ENCODE peak calls at places on chromosomes 1 and 21, in ten cellular contexts. Z is kidney tubule cell; N is MCF 10A; G is stimulated activated CD4-positive, alpha-beta T cell treated with anti-CD3 and anti-CD28 coated beads, Interleukin-4, amount 100 ng/mL, for 1 hour; P is astrocyte of the spinal cord; X is C1 segment of cervical spinal cord; R is G401; J is Right ventricle myocardium inferior; U is NK-92 treated with Interleukin-12 subunit alpha and Interleukin-12 subunit beta, amount 100 ng/mL, for 24 hours; V is cardiac fibroblast. Y is an unnamed sample.
A peak's percentile ranks its signal among the peaks of the same experiment; 100 is the strongest.

GRCh38 chr1:198797656-198798055 is 158.8 kb downstream of the PTPRC start:
- DNase-seq in G (no peak), V (no peak), Z (no peak), R (no peak), P (no peak), U (no peak), N (no peak), X (no peak), J (no peak), Y (no peak)

GRCh38 chr1:151472852-151473731 is 13.8 kb upstream of the POGZ start:
- DNase-seq in G (peak; percentile 23), N (no peak), J (peak; percentile 74), X (peak; percentile 82), U (no peak), V (peak; percentile 78), P (peak; percentile 63), Z (peak; percentile 41), R (no peak), Y (peak; percentile 22)

GRCh38 chr1:229875086-229875485 is 192.0 kb upstream of the GALNT2 start:
- DNase-seq in R (no peak), U (no peak), P (no peak), G (no peak), X (no peak), N (no peak), J (no peak), V (no peak), Z (no peak), Y (no peak)

GRCh38 chr21:15121655-15122120 is 56.9 kb upstream of the NRIP1 start:
- DNase-seq in N (no peak), P (peak; percentile 71), Z (peak; percentile 31), J (no peak), V (peak; percentile 60), G (no peak), R (no peak), X (peak; percentile 28), U (no peak), Y (no peak)

GRCh38 chr1:182235952-182236650 is 155.5 kb downstream of the GLUL start:
- DNase-seq in V (no peak), P (peak; percentile 24), N (no peak), R (peak; percentile 2), J (no peak), U (no peak), X (peak; percentile 48), Z (peak; percentile 45), G (no peak), Y (no peak)

GRCh38 chr1:162822391-162823200 is 32.1 kb downstream of the HSD17B7 start:
- DNase-seq in Z (peak; percentile 30), R (peak; percentile 6), U (no peak), G (no peak), N (peak; percentile 27), V (peak; percentile 6), P (no peak), J (peak; percentile 50), X (no peak), Y (no peak)

GRCh38 chr1:115712911-115713609 is 55.5 kb downstream of the CASQ2 start:
- DNase-seq in R (no peak), P (no peak), J (no peak), V (no peak), U (no peak), Z (no peak), X (no peak), N (no peak), G (no peak), Y (no peak)

GRCh38 chr1:29179641-29180184 is 2.0 kb downstream of the SRSF4 start:
- DNase-seq in X (no peak), J (no peak), P (no peak), Z (no peak), V (peak; percentile 66), R (no peak), U (no peak), G (no peak), N (no peak), Y (no peak)

GRCh38 chr1:101506541-101507164 is 269.8 kb downstream of the S1PR1 start:
- DNase-seq in N (peak; percentile 76), J (no peak), V (peak; percentile 51), P (peak; percentile 33), X (no peak), G (peak; percentile 2), U (peak; percentile 2), R (peak; percentile 63), Z (peak; percentile 40), Y (peak; percentile 61)

GRCh38 chr1:163119707-163120106 is 50.5 kb downstream of the RGS4 start:
- DNase-seq in G (no peak), J (no peak), V (no peak), U (no peak), N (no peak), P (no peak), R (no peak), Z (no peak), X (no peak), Y (no peak)

GRCh38 chr21:15722591-15723324 is 7.0 kb upstream of the USP25 start:
- DNase-seq in X (no peak), J (no peak), V (no peak), Z (no peak), R (no peak), U (no peak), P (no peak), G (no peak), N (no peak), Y (no peak)

GRCh38 chr1:53326598-53327182 is 1.2 kb downstream of the LRP8 start:
- DNase-seq in R (no peak), Z (no peak), J (peak; percentile 68), V (no peak), X (no peak), U (peak; percentile 86), G (no peak), N (peak; percentile 46), P (no peak), Y (no peak)

GRCh38 chr1:201999625-202000238 is 10.7 kb upstream of the ELF3 start:
- DNase-seq in J (no peak), V (peak; percentile 60), X (no peak), R (peak; percentile 66), G (peak; percentile 6), Z (peak; percentile 78), P (peak; percentile 40), N (peak; percentile 81), U (no peak), Y (peak; percentile 64)

GRCh38 chr1:101237229-101237837 is 514 bp downstream of the S1PR1 start:
- DNase-seq in Z (peak; percentile 20), P (peak; percentile 64), J (no peak), X (no peak), U (no peak), R (no peak), G (no peak), N (peak; percentile 74), V (peak; percentile 80), Y (peak; percentile 10)

GRCh38 chr1:95086949-95087533 is 14.3 kb upstream of the ALG14 start:
- DNase-seq in X (no peak), P (peak; percentile 90), G (no peak), Z (peak; percentile 83), N (peak; percentile 67), V (peak; percentile 96), U (no peak), J (no peak), R (no peak), Y (no peak)

GRCh38 chr21:34154878-34155277 is 81.5 kb downstream of the MRPS6 start:
- DNase-seq in U (no peak), J (no peak), P (no peak), G (no peak), V (no peak), X (no peak), Z (no peak), R (no peak), N (no peak), Y (no peak)

GRCh38 chr1:241551759-241552638 is 19.8 kb downstream of the KMO start:
- DNase-seq in R (no peak), Z (no peak), U (no peak), J (peak; percentile 87), X (peak; percentile 4), P (no peak), V (peak; percentile 6), N (no peak), G (peak; percentile 55), Y (no peak)

GRCh38 chr1:211738709-211739301 is 63.4 kb upstream of the NEK2 start:
- DNase-seq in P (no peak), V (no peak), X (peak; percentile 38), G (peak; percentile 17), R (no peak), J (no peak), N (no peak), Z (peak; percentile 62), U (no peak), Y (no peak)

GRCh38 chr21:44930543-44930981 is 9.3 kb upstream of the SLX9 start:
- DNase-seq in X (no peak), N (no peak), R (no peak), P (no peak), U (no peak), J (peak; percentile 73), V (no peak), Z (no peak), G (peak; percentile 68), Y (no peak)

GRCh38 chr1:158002630-158003408 is 9.4 kb downstream of the KIRREL1 start:
- DNase-seq in X (no peak), V (peak; percentile 52), N (no peak), P (peak; percentile 51), U (no peak), G (no peak), Z (peak; percentile 90), R (no peak), J (no peak), Y (no peak)

GRCh38 chr21:45019887-45020537 is 54.4 kb upstream of the ADARB1 start:
- DNase-seq in R (no peak), U (no peak), J (peak; percentile 50), X (no peak), Z (no peak), V (no peak), G (no peak), P (no peak), N (no peak), Y (no peak)

GRCh38 chr1:17220287-17220686 is 15.4 kb downstream of the PADI1 start:
- DNase-seq in V (no peak), R (no peak), X (no peak), J (no peak), G (no peak), N (no peak), P (no peak), U (no peak), Z (no peak), Y (no peak)

GRCh38 chr1:89259283-89259971 is 13.2 kb downstream of the GBP5 start:
- DNase-seq in Z (no peak), P (no peak), G (peak; percentile 32), N (no peak), U (peak; percentile 81), J (peak; percentile 59), V (no peak), R (no peak), X (no peak), Y (no peak)

GRCh38 chr1:53657256-53657805 is 81.6 kb downstream of the GLIS1 start:
- DNase-seq in V (no peak), X (no peak), R (no peak), P (no peak), Z (no peak), J (peak; percentile 26), N (no peak), U (no peak), G (no peak), Y (no peak)

GRCh38 chr1:41492341-41492848 is 7.9 kb upstream of the EDN2 start:
- DNase-seq in R (no peak), X (no peak), G (peak; percentile 48), V (no peak), J (no peak), U (peak; percentile 13), N (no peak), Z (peak; percentile 47), P (no peak), Y (peak; percentile 44)

GRCh38 chr1:210372491-210372890 is 43.8 kb downstream of the HHAT start:
- DNase-seq in G (no peak), N (no peak), U (no peak), V (no peak), X (no peak), P (no peak), R (no peak), J (no peak), Z (no peak), Y (peak; percentile 18)

GRCh38 chr1:23322770-23323169 is 21.3 kb downstream of the HNRNPR start:
- DNase-seq in Z (no peak), R (no peak), U (no peak), N (no peak), G (no peak), J (no peak), X (no peak), P (no peak), V (no peak), Y (no peak)

GRCh38 chr1:19596065-19596718 is 47.9 kb upstream of the NBL1 start:
- DNase-seq in X (no peak), R (no peak), J (no peak), P (no peak), V (no peak), G (no peak), N (no peak), U (no peak), Z (no peak), Y (no peak)